ENCODE peak calls at places on chromosomes 13 and 19, in four cellular contexts. One of them, this sample, is unnamed.
A peak's percentile ranks its signal among the peaks of the same experiment; 100 is the strongest.

GRCh38 chr13:78239681-78240080 is 321.1 kb upstream of the EDNRB start:
- DNase-seq in caudate nucleus: no peak
- DNase-seq in heart right ventricle: no peak
- DNase-seq in SW 1271: no peak
- DNase-seq in this sample: no peak

GRCh38 chr19:3867971-3868769 is 668 bp downstream of the ZFR2 start:
- DNase-seq in caudate nucleus: no peak
- DNase-seq in heart right ventricle: no peak
- DNase-seq in SW 1271: no peak
- DNase-seq in this sample: no peak

GRCh38 chr13:63304497-63304896 is 1888.8 kb upstream of the PCDH20 start:
- DNase-seq in caudate nucleus: no peak
- DNase-seq in heart right ventricle: no peak
- DNase-seq in SW 1271: no peak
- DNase-seq in this sample: no peak

GRCh38 chr13:110448677-110449076 is 112.8 kb downstream of the RAB20 start:
- DNase-seq in caudate nucleus: no peak
- DNase-seq in heart right ventricle: no peak
- DNase-seq in SW 1271: no peak
- DNase-seq in this sample: no peak

GRCh38 chr13:78603240-78603947 is at the start of gene POU4F1:
- DNase-seq in caudate nucleus: no peak
- DNase-seq in heart right ventricle: no peak
- DNase-seq in SW 1271: peak; percentile 54
- DNase-seq in this sample: no peak

GRCh38 chr13:105804561-105805190 is 730.8 kb downstream of the EFNB2 start:
- DNase-seq in caudate nucleus: no peak
- DNase-seq in heart right ventricle: peak; percentile 7
- DNase-seq in SW 1271: no peak
- DNase-seq in this sample: no peak

GRCh38 chr13:72852207-72852606 is 70.3 kb downstream of the PIBF1 start:
- DNase-seq in caudate nucleus: no peak
- DNase-seq in heart right ventricle: no peak
- DNase-seq in SW 1271: no peak
- DNase-seq in this sample: no peak

GRCh38 chr13:32225494-32225931 is 89.7 kb downstream of the ZAR1L start:
- DNase-seq in caudate nucleus: no peak
- DNase-seq in heart right ventricle: no peak
- DNase-seq in SW 1271: no peak
- DNase-seq in this sample: no peak

GRCh38 chr19:4396949-4397783 is 3.2 kb downstream of the SH3GL1 start:
- DNase-seq in caudate nucleus: no peak
- DNase-seq in heart right ventricle: no peak
- DNase-seq in SW 1271: no peak
- DNase-seq in this sample: no peak

GRCh38 chr19:35847911-35848310 is 4.4 kb downstream of the NPHS1 start:
- DNase-seq in caudate nucleus: no peak
- DNase-seq in heart right ventricle: no peak
- DNase-seq in SW 1271: no peak
- DNase-seq in this sample: no peak

GRCh38 chr19:46069841-46070341 is 29.1 kb upstream of the IGFL4 start:
- DNase-seq in caudate nucleus: no peak
- DNase-seq in heart right ventricle: no peak
- DNase-seq in SW 1271: peak; percentile 65
- DNase-seq in this sample: no peak

GRCh38 chr19:5125797-5126497 is 157.0 kb downstream of the KDM4B start:
- DNase-seq in caudate nucleus: no peak
- DNase-seq in heart right ventricle: no peak
- DNase-seq in SW 1271: no peak
- DNase-seq in this sample: no peak

GRCh38 chr13:112452380-112453206 is 76.4 kb downstream of the SPACA7 start:
- DNase-seq in caudate nucleus: no peak
- DNase-seq in heart right ventricle: no peak
- DNase-seq in SW 1271: no peak
- DNase-seq in this sample: no peak

GRCh38 chr13:98476106-98476505 is 100.8 kb downstream of the STK24 start:
- DNase-seq in caudate nucleus: no peak
- DNase-seq in heart right ventricle: no peak
- DNase-seq in SW 1271: peak; percentile 68
- DNase-seq in this sample: no peak

GRCh38 chr19:8832132-8833021 is at the start of the genes MBD3L1 and ZNF558:
- DNase-seq in caudate nucleus: peak; percentile 99
- DNase-seq in heart right ventricle: peak; percentile 99
- DNase-seq in SW 1271: peak; percentile 92
- DNase-seq in this sample: peak; percentile 99

GRCh38 chr19:55647732-55648656 is at the start of gene CCDC106:
- DNase-seq in caudate nucleus: peak; percentile 75
- DNase-seq in heart right ventricle: peak; percentile 79
- DNase-seq in SW 1271: peak; percentile 46
- DNase-seq in this sample: peak; percentile 45

GRCh38 chr19:45293682-45294081 is 29.0 kb downstream of the CKM start:
- DNase-seq in caudate nucleus: peak; percentile 73
- DNase-seq in heart right ventricle: no peak
- DNase-seq in SW 1271: no peak
- DNase-seq in this sample: no peak

GRCh38 chr13:113769106-113769505 is 10.1 kb downstream of the TMEM255B start:
- DNase-seq in caudate nucleus: no peak
- DNase-seq in heart right ventricle: no peak
- DNase-seq in SW 1271: no peak
- DNase-seq in this sample: no peak

GRCh38 chr13:114142640-114143490 is 10.4 kb upstream of the RASA3 start:
- DNase-seq in caudate nucleus: no peak
- DNase-seq in heart right ventricle: no peak
- DNase-seq in SW 1271: no peak
- DNase-seq in this sample: no peak

GRCh38 chr13:60790620-60791019 is 393.6 kb downstream of the TDRD3 start:
- DNase-seq in caudate nucleus: no peak
- DNase-seq in heart right ventricle: no peak
- DNase-seq in SW 1271: no peak
- DNase-seq in this sample: no peak

GRCh38 chr19:36081385-36081784 is 26.7 kb downstream of the WDR62 start:
- DNase-seq in caudate nucleus: peak; percentile 69
- DNase-seq in heart right ventricle: no peak
- DNase-seq in SW 1271: no peak
- DNase-seq in this sample: peak; percentile 39

GRCh38 chr13:23020246-23020843 is 160.4 kb upstream of the SGCG start:
- DNase-seq in caudate nucleus: peak; percentile 1
- DNase-seq in heart right ventricle: peak; percentile 24
- DNase-seq in SW 1271: peak; percentile 29
- DNase-seq in this sample: no peak

GRCh38 chr13:40318366-40318765 is 348.1 kb downstream of the FOXO1 start:
- DNase-seq in caudate nucleus: peak; percentile 29
- DNase-seq in heart right ventricle: peak; percentile 61
- DNase-seq in SW 1271: no peak
- DNase-seq in this sample: peak; percentile 12

GRCh38 chr13:27461940-27462584 is 11.7 kb upstream of the MTIF3 start:
- DNase-seq in caudate nucleus: no peak
- DNase-seq in heart right ventricle: no peak
- DNase-seq in SW 1271: no peak
- DNase-seq in this sample: no peak

GRCh38 chr19:55460670-55461258 is 678 bp downstream of the ISOC2 start:
- DNase-seq in caudate nucleus: peak; percentile 56
- DNase-seq in heart right ventricle: peak; percentile 90
- DNase-seq in SW 1271: peak; percentile 42
- DNase-seq in this sample: peak; percentile 44

GRCh38 chr19:35315883-35316282 is 13.1 kb upstream of the CD22 start:
- DNase-seq in caudate nucleus: no peak
- DNase-seq in heart right ventricle: no peak
- DNase-seq in SW 1271: no peak
- DNase-seq in this sample: no peak

GRCh38 chr13:44108345-44108858 is 228.7 kb downstream of the LACC1 start:
- DNase-seq in caudate nucleus: no peak
- DNase-seq in heart right ventricle: peak; percentile 54
- DNase-seq in SW 1271: no peak
- DNase-seq in this sample: no peak

GRCh38 chr13:26213982-26214381 is 8.1 kb downstream of the RNF6 start:
- DNase-seq in caudate nucleus: no peak
- DNase-seq in heart right ventricle: no peak
- DNase-seq in SW 1271: no peak
- DNase-seq in this sample: no peak

GRCh38 chr19:33520844-33521479 is 629 bp downstream of the PEPD start:
- DNase-seq in caudate nucleus: no peak
- DNase-seq in heart right ventricle: peak; percentile 12
- DNase-seq in SW 1271: no peak
- DNase-seq in this sample: no peak

GRCh38 chr19:47438793-47439220 is 19.5 kb upstream of the MEIS3 start:
- DNase-seq in caudate nucleus: no peak
- DNase-seq in heart right ventricle: no peak
- DNase-seq in SW 1271: no peak
- DNase-seq in this sample: no peak

GRCh38 chr13:97935071-97935470 is 18.4 kb upstream of the IPO5 start:
- DNase-seq in caudate nucleus: no peak
- DNase-seq in heart right ventricle: no peak
- DNase-seq in SW 1271: no peak
- DNase-seq in this sample: no peak